ENCODE peak calls at places on chromosomes 2 and 18, in six cellular contexts. One of them, this sample, is unnamed.

GRCh38 chr2:111534816-111535803 is 348.9 kb downstream of the ANAPC1 start:
- DNase-seq in brain microvascular endothelial cell: peak
- DNase-seq in OCI-LY7: no peak
- DNase-seq in A673: peak
- DNase-seq in upper lobe of right lung: no peak
- DNase-seq in CD8-positive, alpha-beta T cell: no peak
- DNase-seq in this sample: peak

GRCh38 chr18:51039138-51040112 is 9.4 kb downstream of the SMAD4 start:
- DNase-seq in brain microvascular endothelial cell: peak
- DNase-seq in OCI-LY7: no peak
- DNase-seq in A673: peak
- DNase-seq in upper lobe of right lung: no peak
- DNase-seq in CD8-positive, alpha-beta T cell: no peak
- DNase-seq in this sample: peak

GRCh38 chr18:40102903-40103302 is 1852.1 kb upstream of the PIK3C3 start:
- DNase-seq in brain microvascular endothelial cell: no peak
- DNase-seq in OCI-LY7: no peak
- DNase-seq in A673: no peak
- DNase-seq in upper lobe of right lung: no peak
- DNase-seq in CD8-positive, alpha-beta T cell: no peak
- DNase-seq in this sample: no peak

GRCh38 chr2:43073373-43073772 is 153.0 kb downstream of the ZFP36L2 start:
- DNase-seq in brain microvascular endothelial cell: no peak
- DNase-seq in OCI-LY7: no peak
- DNase-seq in A673: peak
- DNase-seq in upper lobe of right lung: no peak
- DNase-seq in CD8-positive, alpha-beta T cell: no peak
- DNase-seq in this sample: no peak

GRCh38 chr2:193608451-193608850 is 1413.7 kb upstream of the TMEFF2 start:
- DNase-seq in brain microvascular endothelial cell: no peak
- DNase-seq in OCI-LY7: no peak
- DNase-seq in A673: no peak
- DNase-seq in upper lobe of right lung: no peak
- DNase-seq in CD8-positive, alpha-beta T cell: no peak
- DNase-seq in this sample: no peak

GRCh38 chr2:113138428-113139322 is 11.3 kb downstream of the IL1RN start:
- DNase-seq in brain microvascular endothelial cell: peak
- DNase-seq in OCI-LY7: peak
- DNase-seq in A673: peak
- DNase-seq in upper lobe of right lung: no peak
- DNase-seq in CD8-positive, alpha-beta T cell: peak
- DNase-seq in this sample: peak

GRCh38 chr2:160033732-160034392 is 28.6 kb downstream of the PLA2R1 start:
- DNase-seq in brain microvascular endothelial cell: peak
- DNase-seq in OCI-LY7: no peak
- DNase-seq in A673: no peak
- DNase-seq in upper lobe of right lung: no peak
- DNase-seq in CD8-positive, alpha-beta T cell: no peak
- DNase-seq in this sample: no peak

GRCh38 chr2:144453486-144454158 is 66.3 kb downstream of the ZEB2 start:
- DNase-seq in brain microvascular endothelial cell: no peak
- DNase-seq in OCI-LY7: no peak
- DNase-seq in A673: no peak
- DNase-seq in upper lobe of right lung: no peak
- DNase-seq in CD8-positive, alpha-beta T cell: no peak
- DNase-seq in this sample: no peak

GRCh38 chr2:17574406-17575073 is 34.0 kb downstream of the VSNL1 start:
- DNase-seq in brain microvascular endothelial cell: no peak
- DNase-seq in OCI-LY7: no peak
- DNase-seq in A673: no peak
- DNase-seq in upper lobe of right lung: no peak
- DNase-seq in CD8-positive, alpha-beta T cell: no peak
- DNase-seq in this sample: no peak

GRCh38 chr2:126835261-126835660 is 63.4 kb upstream of the TEX51 start:
- DNase-seq in brain microvascular endothelial cell: no peak
- DNase-seq in OCI-LY7: no peak
- DNase-seq in A673: no peak
- DNase-seq in upper lobe of right lung: no peak
- DNase-seq in CD8-positive, alpha-beta T cell: no peak
- DNase-seq in this sample: no peak

GRCh38 chr2:232525796-232526195 is at the start of gene CHRND:
- DNase-seq in brain microvascular endothelial cell: no peak
- DNase-seq in OCI-LY7: no peak
- DNase-seq in A673: no peak
- DNase-seq in upper lobe of right lung: no peak
- DNase-seq in CD8-positive, alpha-beta T cell: no peak
- DNase-seq in this sample: peak

GRCh38 chr2:108444941-108445840 is 3.8 kb upstream of the GCC2 start:
- DNase-seq in brain microvascular endothelial cell: no peak
- DNase-seq in OCI-LY7: no peak
- DNase-seq in A673: no peak
- DNase-seq in upper lobe of right lung: no peak
- DNase-seq in CD8-positive, alpha-beta T cell: no peak
- DNase-seq in this sample: no peak

GRCh38 chr2:100248044-100248330 is 74.3 kb downstream of the LONRF2 start:
- DNase-seq in brain microvascular endothelial cell: no peak
- DNase-seq in OCI-LY7: peak
- DNase-seq in A673: no peak
- DNase-seq in upper lobe of right lung: no peak
- DNase-seq in CD8-positive, alpha-beta T cell: no peak
- DNase-seq in this sample: no peak

GRCh38 chr2:79882548-79882947 is 369.7 kb downstream of the CTNNA2 start:
- DNase-seq in brain microvascular endothelial cell: no peak
- DNase-seq in OCI-LY7: no peak
- DNase-seq in A673: no peak
- DNase-seq in upper lobe of right lung: no peak
- DNase-seq in CD8-positive, alpha-beta T cell: no peak
- DNase-seq in this sample: no peak

GRCh38 chr2:212147921-212148513 is 390.6 kb downstream of the ERBB4 start:
- DNase-seq in brain microvascular endothelial cell: no peak
- DNase-seq in OCI-LY7: peak
- DNase-seq in A673: peak
- DNase-seq in upper lobe of right lung: no peak
- DNase-seq in CD8-positive, alpha-beta T cell: no peak
- DNase-seq in this sample: no peak

GRCh38 chr2:236667526-236667925 is 97.9 kb downstream of the ACKR3 start:
- DNase-seq in brain microvascular endothelial cell: no peak
- DNase-seq in OCI-LY7: no peak
- DNase-seq in A673: no peak
- DNase-seq in upper lobe of right lung: no peak
- DNase-seq in CD8-positive, alpha-beta T cell: no peak
- DNase-seq in this sample: no peak

GRCh38 chr2:151946856-151947523 is 118.8 kb upstream of the ARL5A start:
- DNase-seq in brain microvascular endothelial cell: peak
- DNase-seq in OCI-LY7: peak
- DNase-seq in A673: peak
- DNase-seq in upper lobe of right lung: no peak
- DNase-seq in CD8-positive, alpha-beta T cell: no peak
- DNase-seq in this sample: peak

GRCh38 chr2:61368687-61369665 is 101.9 kb downstream of the USP34 start:
- DNase-seq in brain microvascular endothelial cell: no peak
- DNase-seq in OCI-LY7: no peak
- DNase-seq in A673: no peak
- DNase-seq in upper lobe of right lung: no peak
- DNase-seq in CD8-positive, alpha-beta T cell: no peak
- DNase-seq in this sample: no peak

GRCh38 chr2:196977491-196977890 is 51.0 kb upstream of the PGAP1 start:
- DNase-seq in brain microvascular endothelial cell: no peak
- DNase-seq in OCI-LY7: no peak
- DNase-seq in A673: no peak
- DNase-seq in upper lobe of right lung: no peak
- DNase-seq in CD8-positive, alpha-beta T cell: no peak
- DNase-seq in this sample: no peak

GRCh38 chr2:201366166-201366565 is 9.0 kb upstream of the FLACC1 start:
- DNase-seq in brain microvascular endothelial cell: no peak
- DNase-seq in OCI-LY7: no peak
- DNase-seq in A673: no peak
- DNase-seq in upper lobe of right lung: no peak
- DNase-seq in CD8-positive, alpha-beta T cell: no peak
- DNase-seq in this sample: no peak

GRCh38 chr2:238963164-238963969 is 115.5 kb downstream of the TWIST2 start:
- DNase-seq in brain microvascular endothelial cell: peak
- DNase-seq in OCI-LY7: no peak
- DNase-seq in A673: no peak
- DNase-seq in upper lobe of right lung: no peak
- DNase-seq in CD8-positive, alpha-beta T cell: no peak
- DNase-seq in this sample: no peak

GRCh38 chr2:10307561-10308156 is 5.0 kb downstream of the HPCAL1 start:
- DNase-seq in brain microvascular endothelial cell: no peak
- DNase-seq in OCI-LY7: no peak
- DNase-seq in A673: peak
- DNase-seq in upper lobe of right lung: no peak
- DNase-seq in CD8-positive, alpha-beta T cell: no peak
- DNase-seq in this sample: no peak

GRCh38 chr2:130791617-130791939 is 36.2 kb downstream of the AMER3 start:
- DNase-seq in brain microvascular endothelial cell: no peak
- DNase-seq in OCI-LY7: no peak
- DNase-seq in A673: no peak
- DNase-seq in upper lobe of right lung: no peak
- DNase-seq in CD8-positive, alpha-beta T cell: no peak
- DNase-seq in this sample: peak
- H3K4me3 ChIP-seq in brain microvascular endothelial cell: no peak
- H3K4me3 ChIP-seq in OCI-LY7: no peak
- H3K4me3 ChIP-seq in A673: no peak
- H3K4me3 ChIP-seq in upper lobe of right lung: no peak
- H3K4me3 ChIP-seq in CD8-positive, alpha-beta T cell: no peak
- H3K4me3 ChIP-seq in this sample: no peak

GRCh38 chr18:69259282-69259681 is 141.4 kb upstream of the DOK6 start:
- DNase-seq in brain microvascular endothelial cell: no peak
- DNase-seq in OCI-LY7: no peak
- DNase-seq in A673: no peak
- DNase-seq in upper lobe of right lung: no peak
- DNase-seq in CD8-positive, alpha-beta T cell: no peak
- DNase-seq in this sample: no peak

GRCh38 chr18:69261436-69261835 is 139.3 kb upstream of the DOK6 start:
- DNase-seq in brain microvascular endothelial cell: no peak
- DNase-seq in OCI-LY7: no peak
- DNase-seq in A673: no peak
- DNase-seq in upper lobe of right lung: no peak
- DNase-seq in CD8-positive, alpha-beta T cell: no peak
- DNase-seq in this sample: no peak

GRCh38 chr18:69257861-69258458 is 142.7 kb upstream of the DOK6 start:
- DNase-seq in brain microvascular endothelial cell: peak
- DNase-seq in OCI-LY7: no peak
- DNase-seq in A673: peak
- DNase-seq in upper lobe of right lung: no peak
- DNase-seq in CD8-positive, alpha-beta T cell: no peak
- DNase-seq in this sample: no peak
- H3K27ac ChIP-seq in brain microvascular endothelial cell: no peak
- H3K27ac ChIP-seq in OCI-LY7: no peak
- H3K27ac ChIP-seq in A673: peak
- H3K27ac ChIP-seq in upper lobe of right lung: no peak
- H3K27ac ChIP-seq in CD8-positive, alpha-beta T cell: no peak
- H3K27ac ChIP-seq in this sample: no peak

GRCh38 chr2:25116956-25117355 is 51.4 kb downstream of the POMC start:
- DNase-seq in brain microvascular endothelial cell: no peak
- DNase-seq in OCI-LY7: no peak
- DNase-seq in A673: no peak
- DNase-seq in upper lobe of right lung: no peak
- DNase-seq in CD8-positive, alpha-beta T cell: no peak
- DNase-seq in this sample: no peak
- TF ChIP-seq CTCF in brain microvascular endothelial cell: no peak
- TF ChIP-seq CTCF in OCI-LY7: no peak
- TF ChIP-seq CTCF in A673: no peak
- TF ChIP-seq CTCF in upper lobe of right lung: no peak
- TF ChIP-seq CTCF in CD8-positive, alpha-beta T cell: no peak
- TF ChIP-seq CTCF in this sample: no peak

DNA sequence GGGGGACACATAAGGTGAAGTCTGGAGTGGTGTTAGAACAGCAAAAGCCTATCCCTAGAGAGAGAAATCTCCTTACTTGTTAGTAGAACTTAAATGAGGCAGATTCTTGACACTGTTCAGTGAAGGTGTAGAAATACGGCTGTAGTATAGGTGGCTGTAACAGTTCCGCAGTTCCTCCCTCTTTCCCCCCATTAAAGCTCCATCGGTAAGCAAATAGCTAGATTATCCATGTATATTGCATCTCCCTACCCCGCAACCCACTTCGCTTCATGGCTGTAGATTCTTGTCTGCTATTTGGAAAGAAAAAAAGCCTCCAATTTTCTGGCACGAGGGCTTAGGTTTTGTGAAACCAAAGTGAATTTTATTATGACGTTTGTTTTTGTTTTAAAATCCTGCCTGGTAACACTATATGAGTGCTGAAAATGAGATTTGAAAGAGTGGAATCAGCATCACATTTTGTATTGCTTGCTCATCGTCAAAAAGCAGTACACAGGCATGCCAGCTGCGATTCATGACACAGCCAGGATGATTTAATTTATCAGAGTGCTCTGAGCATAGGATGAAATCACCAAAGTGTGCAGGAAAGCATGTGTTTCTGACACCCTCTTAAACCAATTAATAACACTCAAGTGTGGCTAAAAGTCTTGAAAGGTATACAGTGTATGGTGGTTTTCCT is 1.4 kb downstream of the FAM171B start:
- DNase-seq in brain microvascular endothelial cell: peak
- DNase-seq in OCI-LY7: no peak
- DNase-seq in A673: no peak
- DNase-seq in upper lobe of right lung: no peak
- DNase-seq in CD8-positive, alpha-beta T cell: no peak
- DNase-seq in this sample: no peak
- H3K4me3 ChIP-seq in brain microvascular endothelial cell: peak
- H3K4me3 ChIP-seq in OCI-LY7: no peak
- H3K4me3 ChIP-seq in A673: no peak
- H3K4me3 ChIP-seq in upper lobe of right lung: peak
- H3K4me3 ChIP-seq in CD8-positive, alpha-beta T cell: no peak
- H3K4me3 ChIP-seq in this sample: no peak

GRCh38 chr2:156429211-156429610 is 7.0 kb upstream of the GPD2 start:
- DNase-seq in brain microvascular endothelial cell: no peak
- DNase-seq in OCI-LY7: no peak
- DNase-seq in A673: no peak
- DNase-seq in upper lobe of right lung: no peak
- DNase-seq in CD8-positive, alpha-beta T cell: no peak
- DNase-seq in this sample: no peak

GRCh38 chr2:156427067-156427466 is 9.1 kb upstream of the GPD2 start:
- DNase-seq in brain microvascular endothelial cell: no peak
- DNase-seq in OCI-LY7: no peak
- DNase-seq in A673: no peak
- DNase-seq in upper lobe of right lung: no peak
- DNase-seq in CD8-positive, alpha-beta T cell: no peak
- DNase-seq in this sample: no peak

GRCh38 chr2:156430236-156430977 is 5.8 kb upstream of the GPD2 start:
- DNase-seq in brain microvascular endothelial cell: no peak
- DNase-seq in OCI-LY7: no peak
- DNase-seq in A673: no peak
- DNase-seq in upper lobe of right lung: no peak
- DNase-seq in CD8-positive, alpha-beta T cell: no peak
- DNase-seq in this sample: no peak

GRCh38 chr2:156434461-156435291 is 1.5 kb upstream of the GPD2 start:
- DNase-seq in brain microvascular endothelial cell: peak
- DNase-seq in OCI-LY7: peak
- DNase-seq in A673: no peak
- DNase-seq in upper lobe of right lung: no peak
- DNase-seq in CD8-positive, alpha-beta T cell: no peak
- DNase-seq in this sample: peak

DNA sequence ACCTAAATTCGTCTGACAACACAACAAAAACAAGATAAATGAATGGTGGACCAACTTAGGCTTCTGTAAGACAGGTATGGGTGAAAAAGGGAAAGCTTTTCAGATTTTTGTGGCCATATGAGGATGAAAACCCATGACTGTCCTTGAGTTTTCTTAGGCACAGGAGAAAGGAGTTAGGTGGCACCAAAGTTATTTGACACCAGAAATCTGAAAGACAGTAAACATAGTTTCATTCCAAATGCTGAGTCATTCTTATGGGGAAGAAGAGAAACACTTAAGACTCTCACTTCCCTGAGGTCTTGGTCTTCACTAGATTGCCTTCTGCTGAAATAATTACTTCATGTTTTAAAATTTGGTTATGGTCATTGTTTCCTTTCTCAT is 5.2 kb upstream of the GPD2 start:
- DNase-seq in brain microvascular endothelial cell: no peak
- DNase-seq in OCI-LY7: no peak
- DNase-seq in A673: peak
- DNase-seq in upper lobe of right lung: no peak
- DNase-seq in CD8-positive, alpha-beta T cell: no peak
- DNase-seq in this sample: no peak
- H3K27ac ChIP-seq in brain microvascular endothelial cell: peak
- H3K27ac ChIP-seq in OCI-LY7: no peak
- H3K27ac ChIP-seq in A673: peak
- H3K27ac ChIP-seq in upper lobe of right lung: peak
- H3K27ac ChIP-seq in CD8-positive, alpha-beta T cell: no peak
- H3K27ac ChIP-seq in this sample: no peak

This sample was measured in thyroid gland.